ENCODE peak calls at places on chromosomes 3 and 15, in five cellular contexts. E, R, Z, B and I are unnamed samples.

GRCh38 chr3:94311651-94312050 is 248.8 kb downstream of the NSUN3 start:
- DNase-seq in Z (no peak), E (no peak), R (no peak), B (no peak), I (no peak)

GRCh38 chr15:88894348-88894818 is 961 bp downstream of the HAPLN3 start:
- DNase-seq in B (peak), R (peak), Z (no peak), E (peak), I (peak)

GRCh38 chr3:112228786-112229185 is 65.2 kb downstream of the SLC9C1 start:
- DNase-seq in Z (no peak), B (no peak), E (no peak), R (no peak), I (no peak)

GRCh38 chr3:128870327-128870726 is 9.1 kb upstream of the ACAD9 start:
- DNase-seq in E (no peak), R (no peak), B (no peak), Z (no peak), I (no peak)

GRCh38 chr3:103181175-103181574 is 746.4 kb downstream of the ZPLD1 start:
- DNase-seq in E (no peak), B (no peak), R (no peak), Z (no peak), I (peak)

GRCh38 chr3:56683122-56683817 is at the start of gene TASOR:
- DNase-seq in Z (peak), B (peak), E (peak), R (peak), I (peak)

GRCh38 chr3:177177670-177178295 is 19.5 kb downstream of the TBL1XR1 start:
- DNase-seq in B (no peak), Z (no peak), E (peak), R (no peak), I (no peak)

GRCh38 chr3:169367016-169367415 is 296.5 kb downstream of the MECOM start:
- DNase-seq in E (no peak), Z (no peak), B (no peak), R (no peak), I (no peak)

GRCh38 chr15:62781081-62781497 is 261.5 kb upstream of the TPM1 start:
- DNase-seq in Z (no peak), B (no peak), R (peak), E (no peak), I (no peak)

GRCh38 chr15:44427756-44428724 is 611 bp downstream of the CTDSPL2 start:
- DNase-seq in Z (peak), R (peak), B (no peak), E (peak), I (peak)